ENCODE peak calls at places on chromosomes 5 and 9, in five cellular contexts. H, P, Y, B and L are unnamed samples.

GRCh38 chr9:70571247-70571646 is 156.8 kb upstream of the KLF9 start:
- DNase-seq in H (no peak), P (no peak), Y (no peak), B (no peak), L (no peak)

GRCh38 chr9:69392826-69393225 is 67.8 kb downstream of the ENTREP1 start:
- DNase-seq in H (no peak), P (no peak), Y (no peak), B (no peak), L (no peak)

GRCh38 chr9:123562844-123563346 is 206.9 kb downstream of the CRB2 start:
- DNase-seq in H (no peak), P (no peak), Y (peak; percentile 16), B (peak; percentile 75), L (peak; percentile 84)

GRCh38 chr9:95004452-95005275 is 278.2 kb downstream of the AOPEP start:
- DNase-seq in H (no peak), P (no peak), Y (peak; percentile 85), B (peak; percentile 58), L (peak; percentile 41)

GRCh38 chr5:132032156-132032555 is 20.7 kb upstream of the ACSL6 start:
- DNase-seq in H (no peak), P (no peak), Y (no peak), B (no peak), L (no peak)

GRCh38 chr9:36327903-36328302 is 69.7 kb upstream of the GNE start:
- DNase-seq in H (no peak), P (no peak), Y (no peak), B (peak; percentile 56), L (peak; percentile 53)

GRCh38 chr5:154712518-154713437 is 42.4 kb upstream of the LARP1 start:
- DNase-seq in H (no peak), P (no peak), Y (peak; percentile 95), B (peak; percentile 54), L (peak; percentile 45)

GRCh38 chr9:123746765-123747164 is 183.2 kb downstream of the DENND1A start:
- DNase-seq in H (no peak), P (no peak), Y (no peak), B (no peak), L (no peak)

GRCh38 chr9:21096172-21096900 is 18.6 kb upstream of the IFNB1 start:
- DNase-seq in H (peak; percentile 17), P (no peak), Y (no peak), B (peak; percentile 55), L (peak; percentile 57)

GRCh38 chr9:133210609-133211008 is 1.6 kb upstream of the OBP2B start:
- DNase-seq in H (no peak), P (no peak), Y (no peak), B (no peak), L (no peak)

GRCh38 chr5:72234265-72234700 is 85.8 kb downstream of the MRPS27 start:
- DNase-seq in H (no peak), P (no peak), Y (no peak), B (peak; percentile 76), L (peak; percentile 73)

GRCh38 chr5:180107005-180107404 is 35.4 kb upstream of the RNF130 start:
- DNase-seq in H (no peak), P (no peak), Y (no peak), B (no peak), L (no peak)

GRCh38 chr5:129903466-129904101 is 681 bp upstream of the CHSY3 start:
- DNase-seq in H (no peak), P (no peak), Y (no peak), B (no peak), L (no peak)

GRCh38 chr9:82757921-82758320 is 305.0 kb downstream of the RASEF start:
- DNase-seq in H (no peak), P (no peak), Y (no peak), B (no peak), L (no peak)

GRCh38 chr5:141529873-141530272 is 41.0 kb downstream of the PCDHGC5 start:
- DNase-seq in H (no peak), P (no peak), Y (no peak), B (no peak), L (no peak)

GRCh38 chr9:115058684-115059315 is 59.2 kb downstream of the TNC start:
- DNase-seq in H (no peak), P (no peak), Y (no peak), B (peak; percentile 78), L (peak; percentile 74)

GRCh38 chr5:143153332-143154119 is 250.0 kb downstream of the NR3C1 start:
- DNase-seq in H (no peak), P (no peak), Y (peak; percentile 28), B (no peak), L (peak; percentile 40)

GRCh38 chr9:98786750-98787510 is 9.4 kb downstream of the ANKS6 start:
- DNase-seq in H (no peak), P (no peak), Y (no peak), B (no peak), L (no peak)

GRCh38 chr5:168261212-168261575 is 30.3 kb upstream of the WWC1 start:
- DNase-seq in H (no peak), P (no peak), Y (no peak), B (no peak), L (no peak)

GRCh38 chr9:92725726-92726125 is 38.9 kb downstream of the BICD2 start:
- DNase-seq in H (no peak), P (no peak), Y (no peak), B (no peak), L (no peak)

GRCh38 chr9:33130501-33130900 is 36.6 kb downstream of the B4GALT1 start:
- DNase-seq in H (no peak), P (no peak), Y (no peak), B (peak; percentile 48), L (no peak)

GRCh38 chr5:111999286-111999685 is 242.3 kb upstream of the NREP start:
- DNase-seq in H (no peak), P (no peak), Y (no peak), B (peak; percentile 85), L (peak; percentile 83)

GRCh38 chr5:159166416-159166815 is 42.9 kb downstream of the RNF145 start:
- DNase-seq in H (no peak), P (no peak), Y (no peak), B (no peak), L (no peak)

GRCh38 chr5:159419567-159419966 is 89.3 kb upstream of the IL12B start:
- DNase-seq in H (no peak), P (no peak), Y (peak; percentile 13), B (peak; percentile 19), L (no peak)

GRCh38 chr5:167642779-167643517 is 648.5 kb upstream of the WWC1 start:
- DNase-seq in H (no peak), P (no peak), Y (no peak), B (peak; percentile 95), L (peak; percentile 97)

GRCh38 chr9:91162784-91163440 is 198.8 kb downstream of the AUH start:
- DNase-seq in H (no peak), P (no peak), Y (peak; percentile 27), B (peak; percentile 47), L (peak; percentile 42)

GRCh38 chr9:108811944-108812343 is 43.8 kb downstream of the ACTL7B start:
- DNase-seq in H (no peak), P (no peak), Y (no peak), B (no peak), L (no peak)

GRCh38 chr9:74001382-74001781 is 495.8 kb upstream of the RORB start:
- DNase-seq in H (no peak), P (no peak), Y (no peak), B (no peak), L (no peak)

GRCh38 chr9:136312436-136312835 is 8.5 kb upstream of the CCDC187 start:
- DNase-seq in H (no peak), P (no peak), Y (peak; percentile 67), B (peak; percentile 68), L (peak; percentile 64)

GRCh38 chr9:83281306-83282255 is 218.6 kb upstream of the RASEF start:
- DNase-seq in H (no peak), P (no peak), Y (peak; percentile 66), B (peak; percentile 49), L (peak; percentile 25)

GRCh38 chr9:1890806-1891205 is 124.3 kb upstream of the SMARCA2 start:
- DNase-seq in H (no peak), P (no peak), Y (no peak), B (no peak), L (no peak)

GRCh38 chr9:129467004-129467588 is 153.8 kb downstream of the C9orf50 start:
- DNase-seq in H (no peak), P (no peak), Y (peak; percentile 72), B (no peak), L (no peak)

GRCh38 chr5:140108093-140109049 is 5.5 kb upstream of the PURA start:
- DNase-seq in H (peak; percentile 16), P (peak; percentile 12), Y (peak; percentile 94), B (peak; percentile 33), L (peak; percentile 27)

GRCh38 chr5:99019812-99020697 is 91.2 kb upstream of the CHD1 start:
- DNase-seq in H (no peak), P (no peak), Y (no peak), B (peak; percentile 90), L (peak; percentile 90)

GRCh38 chr9:134937566-134938345 is 20.0 kb upstream of the FCN1 start:
- DNase-seq in H (no peak), P (no peak), Y (no peak), B (no peak), L (no peak)

GRCh38 chr5:51272957-51273356 is 110.3 kb upstream of the ISL1 start:
- DNase-seq in H (no peak), P (no peak), Y (no peak), B (no peak), L (no peak)